ENCODE peak calls at places on chromosomes 4 and X, in five cellular contexts. U, N, B, H and K are unnamed samples.
A peak's percentile ranks its signal among the peaks of the same experiment; 100 is the strongest.

GRCh38 chr4:144179152-144179739 is 38.7 kb upstream of the GYPA start:
- DNase-seq in B (no peak), H (no peak), U (no peak), N (no peak), K (no peak)

GRCh38 chrX:8897259-8897658 is 96.1 kb upstream of the FAM9A start:
- DNase-seq in H (no peak), B (no peak), U (no peak), N (no peak), K (no peak)

GRCh38 chrX:151870603-151871002 is 42.1 kb upstream of the MAGEA4 start:
- DNase-seq in H (no peak), U (peak; percentile 2), B (no peak), N (no peak), K (no peak)

GRCh38 chrX:9048801-9049200 is 14.9 kb upstream of the FAM9B start:
- DNase-seq in U (no peak), B (no peak), H (no peak), N (no peak), K (no peak)

GRCh38 chr4:100257567-100257966 is 67.3 kb upstream of the DDIT4L start:
- DNase-seq in N (peak; percentile 32), H (peak; percentile 28), B (no peak), U (no peak), K (peak; percentile 50)

GRCh38 chr4:154551872-154552686 is 1.9 kb upstream of the PLRG1 start:
- DNase-seq in U (peak; percentile 74), B (peak; percentile 28), N (peak; percentile 86), H (peak; percentile 71), K (peak; percentile 74)

GRCh38 chr4:105230287-105230686 is 83.6 kb downstream of the TET2 start:
- DNase-seq in U (no peak), H (no peak), B (no peak), N (no peak), K (no peak)

GRCh38 chrX:119753639-119754257 is 4.6 kb upstream of the SOWAHD start:
- DNase-seq in N (peak; percentile 34), H (peak; percentile 76), U (peak; percentile 25), B (no peak), K (peak; percentile 61)

GRCh38 chr4:47933798-47934197 is 19.4 kb upstream of the NFXL1 start:
- DNase-seq in B (no peak), H (peak; percentile 63), U (peak; percentile 32), N (peak; percentile 58), K (no peak)

GRCh38 chr4:74118600-74119351 is 19.8 kb upstream of the CXCL2 start:
- DNase-seq in N (no peak), B (no peak), U (no peak), H (no peak), K (peak; percentile 28)

GRCh38 chr4:80097395-80098177 is 24.6 kb upstream of the ANTXR2 start:
- DNase-seq in U (no peak), B (no peak), N (no peak), H (no peak), K (no peak)

GRCh38 chr4:21327976-21328700 is 620.4 kb downstream of the KCNIP4 start:
- DNase-seq in H (no peak), B (no peak), U (no peak), N (no peak), K (no peak)

GRCh38 chrX:104137496-104137895 is 19.3 kb downstream of the SLC25A53 start:
- DNase-seq in B (no peak), U (no peak), N (no peak), H (peak; percentile 3), K (peak; percentile 12)

GRCh38 chr4:12562016-12562415 is 922.1 kb downstream of the RAB28 start:
- DNase-seq in N (no peak), U (no peak), B (no peak), H (no peak), K (no peak)

GRCh38 chrX:20320461-20321159 is 53.9 kb upstream of the RPS6KA3 start:
- DNase-seq in U (peak; percentile 90), B (peak; percentile 57), H (no peak), N (no peak), K (peak; percentile 67)

GRCh38 chrX:154529206-154529612 is 13.2 kb upstream of the FAM3A start:
- DNase-seq in B (no peak), N (no peak), H (no peak), U (peak; percentile 45), K (no peak)

GRCh38 chr4:119490335-119490734 is 138.3 kb downstream of the PDE5A start:
- DNase-seq in B (no peak), H (peak; percentile 68), U (no peak), N (peak; percentile 15), K (no peak)

GRCh38 chr4:100894339-100894870 is 376.6 kb upstream of the EMCN start:
- DNase-seq in U (no peak), B (no peak), H (no peak), N (peak; percentile 49), K (no peak)

GRCh38 chrX:106959897-106960296 is 39.7 kb downstream of the CLDN2 start:
- DNase-seq in B (no peak), N (peak; percentile 50), U (peak; percentile 59), H (peak; percentile 36), K (no peak)

GRCh38 chr4:55303818-55304217 is 42.2 kb upstream of the SRD5A3 start:
- DNase-seq in H (no peak), N (peak; percentile 26), B (no peak), U (no peak), K (no peak)

GRCh38 chr4:113971706-113972360 is 7.6 kb downstream of the ARSJ start:
- DNase-seq in B (no peak), N (no peak), U (no peak), H (no peak), K (no peak)

GRCh38 chr4:87589531-87589930 is 18.8 kb upstream of the DSPP start:
- DNase-seq in U (no peak), H (no peak), N (peak; percentile 52), B (no peak), K (no peak)

GRCh38 chr4:70197842-70198241 is 2.3 kb downstream of the ODAM start:
- DNase-seq in B (no peak), N (peak; percentile 38), H (peak; percentile 31), U (peak; percentile 72), K (no peak)

GRCh38 chr4:115851918-115852766 is 738.7 kb upstream of the NDST4 start:
- DNase-seq in N (peak; percentile 86), H (peak; percentile 90), B (peak; percentile 19), U (peak; percentile 53), K (peak; percentile 44)

GRCh38 chr4:164383187-164384181 is 370.4 kb upstream of the SMIM31 start:
- DNase-seq in H (peak; percentile 78), U (no peak), B (no peak), N (peak; percentile 81), K (no peak)

GRCh38 chrX:15988661-15989603 is 134.3 kb upstream of the AP1S2 start:
- DNase-seq in N (peak; percentile 15), H (peak; percentile 2), B (no peak), U (no peak), K (no peak)

GRCh38 chr4:155675709-155676429 is 9.2 kb downstream of the GUCY1A1 start:
- DNase-seq in U (no peak), H (no peak), B (no peak), N (no peak), K (no peak)

GRCh38 chr4:25402521-25402920 is 25.5 kb downstream of the ANAPC4 start:
- DNase-seq in N (no peak), H (no peak), B (no peak), U (no peak), K (no peak)

GRCh38 chr4:26584725-26585124 is 841 bp downstream of the TBC1D19 start:
- DNase-seq in B (no peak), H (no peak), U (no peak), N (no peak), K (no peak)
- H3K79me2 ChIP-seq in B (no peaks in the 10 kb centered on the region), H (no peaks in the 10 kb centered on the region), U (no peaks in the 10 kb centered on the region), N (peaks cover 49% of the 10 kb centered on the region), K (peaks cover 51% of the 10 kb centered on the region)

GRCh38 chrX:40008841-40009461 is 88.8 kb downstream of the BCOR start:
- DNase-seq in H (peak; percentile 52), N (peak; percentile 54), U (no peak), B (no peak), K (no peak)

GRCh38 chrX:40009462-40009851 is 88.3 kb downstream of the BCOR start:
- DNase-seq in N (no peak), H (peak; percentile 54), U (no peak), B (no peak), K (no peak)

GRCh38 chrX:40007136-40007535 is 90.6 kb downstream of the BCOR start:
- DNase-seq in B (no peak), U (no peak), H (peak; percentile 81), N (no peak), K (no peak)

GRCh38 chrX:40006025-40007017 is 91.4 kb downstream of the BCOR start:
- DNase-seq in B (no peak), H (peak; percentile 71), U (no peak), N (peak; percentile 67), K (peak; percentile 20)

GRCh38 chrX:40007746-40008705 is 89.7 kb downstream of the BCOR start:
- DNase-seq in B (no peak), N (no peak), U (no peak), H (peak; percentile 24), K (no peak)
- H3K4me3 ChIP-seq in B (no peak overlapping the region), N (no peak overlapping the region), U (no peak overlapping the region), H (peak overlapping the region; percentile 58), K (no peak overlapping the region)

GRCh38 chr4:147479817-147480216 is 1.1 kb upstream of the EDNRA start:
- DNase-seq in N (no peak), B (no peak), U (no peak), H (no peak), K (peak; percentile 5)
- TF ChIP-seq CTCF in N (no peak), B (no peak), U (no peak), H (no peak), K (no peak)

GRCh38 chr4:3330682-3331081 is 37.9 kb downstream of the RGS12 start:
- DNase-seq in U (no peak), H (no peak), N (no peak), B (no peak), K (no peak)

GRCh38 chr4:3329887-3330286 is 37.1 kb downstream of the RGS12 start:
- DNase-seq in H (no peak), N (no peak), B (no peak), U (no peak), K (no peak)

GRCh38 chr4:3334316-3334715 is 41.5 kb downstream of the RGS12 start:
- DNase-seq in U (no peak), N (no peak), B (no peak), H (no peak), K (no peak)

GRCh38 chr4:3332498-3332897 is 39.7 kb downstream of the RGS12 start:
- DNase-seq in N (no peak), B (no peak), H (no peak), U (no peak), K (no peak)

DNA sequence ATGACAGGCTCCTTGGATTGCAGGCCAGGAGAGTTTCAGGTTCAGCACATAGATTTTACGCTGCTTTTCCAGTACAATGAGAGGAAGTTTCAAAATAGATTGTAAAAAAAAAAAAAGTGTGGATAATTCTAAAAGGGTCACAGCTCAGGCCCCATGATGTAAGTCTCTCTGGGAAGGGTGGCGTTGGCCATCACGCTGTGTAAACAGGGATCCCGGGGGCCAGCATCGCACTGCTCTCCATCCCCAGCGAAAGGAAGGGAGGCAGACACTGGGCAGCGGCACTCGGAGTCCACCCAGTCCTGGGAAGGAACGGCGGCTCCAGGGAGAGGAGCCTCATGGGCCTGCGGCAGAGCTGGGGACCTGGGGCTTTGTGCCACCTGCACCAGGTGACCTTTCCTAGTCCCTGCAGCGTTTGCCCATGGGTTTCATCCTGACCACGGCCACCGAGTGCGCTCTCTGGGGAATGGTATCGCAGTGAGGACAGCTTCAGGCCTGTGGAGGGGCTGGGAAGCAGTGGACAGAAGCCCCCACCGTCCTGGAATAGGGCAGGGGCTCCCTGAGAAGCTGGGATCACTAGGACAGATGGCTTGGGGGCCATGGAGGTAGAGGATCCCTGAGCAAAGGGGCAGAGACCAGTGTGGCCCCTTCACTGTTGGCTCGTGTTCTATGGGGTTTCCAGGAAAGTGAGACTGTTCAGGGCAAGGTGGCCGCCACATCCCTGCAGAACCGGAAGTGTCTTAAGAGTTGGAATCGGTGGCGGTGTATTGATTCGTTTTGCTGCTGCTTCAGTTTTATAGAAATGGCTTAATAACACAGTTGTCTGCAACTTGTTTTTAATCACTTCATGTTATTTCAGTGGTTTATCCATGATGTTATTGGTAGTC is 38.9 kb downstream of the RGS12 start:
- DNase-seq in N (no peak), B (no peak), H (no peak), U (no peak), K (no peak)
- H3K79me2 ChIP-seq in N (peaks cover 69% of the 10 kb centered on the region), B (no peaks in the 10 kb centered on the region), H (no peaks in the 10 kb centered on the region), U (peaks cover 9% of the 10 kb centered on the region), K (no peaks in the 10 kb centered on the region)